ENCODE peak calls at places on chromosomes 12 and 14, in four cellular contexts. P, K, T and Y are unnamed samples. For H3K4me1, the result is how much of the 10 kb centered on the place peaks cover.

GRCh38 chr12:113581342-113581741 is 109.7 kb upstream of the LHX5 start:
- DNase-seq in P (no peak), K (no peak), T (no peak), Y (no peak)

GRCh38 chr12:57864811-57865751 is 18.6 kb upstream of the CTDSP2 start:
- DNase-seq in K (peak), T (peak), P (peak), Y (peak)

GRCh38 chr14:26709019-26709418 is 111.2 kb upstream of the NOVA1 start:
- DNase-seq in P (no peak), K (no peak), T (no peak), Y (no peak)

GRCh38 chr14:69398818-69399210 is 322 bp downstream of the SLC39A9 start:
- DNase-seq in P (no peak), T (peak), K (no peak), Y (no peak)

GRCh38 chr12:98478606-98479005 is 36.8 kb upstream of the TMPO start:
- DNase-seq in K (no peak), T (no peak), P (no peak), Y (no peak)

GRCh38 chr12:132151766-132152410 is 7.6 kb downstream of the NOC4L start:
- DNase-seq in P (no peak), T (peak), K (no peak), Y (peak)

GRCh38 chr14:51668870-51669269 is 17.2 kb downstream of the FRMD6 start:
- DNase-seq in P (no peak), K (no peak), T (no peak), Y (no peak)

GRCh38 chr14:37745657-37746056 is 150.2 kb downstream of the TTC6 start:
- DNase-seq in T (no peak), P (no peak), K (no peak), Y (no peak)

GRCh38 chr12:3727877-3728632 is 24.9 kb downstream of the CRACR2A start:
- DNase-seq in T (no peak), K (no peak), P (no peak), Y (peak)

GRCh38 chr12:55847603-55848329 is 5.0 kb upstream of the MMP19 start:
- DNase-seq in T (peak), K (peak), P (peak), Y (peak)

GRCh38 chr12:69099201-69099837 is 140.1 kb upstream of the CPSF6 start:
- DNase-seq in T (no peak), P (no peak), K (no peak), Y (no peak)

GRCh38 chr12:69096669-69097364 is 142.6 kb upstream of the CPSF6 start:
- DNase-seq in K (no peak), T (no peak), P (no peak), Y (no peak)

GRCh38 chr12:69094606-69095216 is 144.7 kb upstream of the CPSF6 start:
- DNase-seq in T (no peak), P (no peak), K (no peak), Y (no peak)

GRCh38 chr12:69095765-69096477 is 143.4 kb upstream of the CPSF6 start:
- DNase-seq in T (no peak), K (no peak), P (no peak), Y (no peak)

DNA sequence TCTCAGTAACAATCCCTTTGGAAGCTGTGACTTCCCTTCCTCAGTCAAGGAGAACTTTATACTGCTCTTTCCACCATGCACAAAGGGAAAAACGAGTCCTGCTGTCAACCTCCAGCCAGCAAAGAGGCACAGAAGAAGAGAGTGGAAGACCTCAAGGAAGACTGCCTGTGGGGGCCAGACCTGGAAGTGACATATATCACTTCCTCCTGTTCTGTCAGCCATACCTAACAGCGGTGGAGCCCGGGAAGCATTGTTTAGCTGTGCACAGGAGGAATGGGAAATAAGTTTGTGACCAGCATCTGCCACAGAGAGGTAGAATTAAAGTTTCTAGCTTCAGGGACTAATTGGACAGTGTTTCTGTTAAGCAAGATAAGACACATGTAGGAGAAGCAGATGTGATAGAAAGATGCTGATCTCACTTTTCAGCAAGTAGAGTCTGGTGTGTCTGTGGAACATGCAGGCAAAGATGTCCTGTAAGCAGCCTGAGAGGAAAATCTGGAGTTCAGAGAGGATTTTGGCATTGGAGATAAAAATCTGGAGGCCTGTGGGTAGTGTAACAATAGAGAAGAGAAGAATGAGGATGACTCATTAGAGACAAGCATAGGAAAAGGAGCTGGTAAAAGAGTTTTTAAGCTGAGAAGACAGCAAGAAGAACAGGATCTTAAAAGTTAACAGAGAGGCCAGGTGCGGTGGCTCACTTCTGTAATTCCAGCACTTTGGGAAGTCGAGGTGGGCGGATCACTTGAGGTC is 141.6 kb upstream of the CPSF6 start:
- DNase-seq in K (no peak), T (no peak), P (no peak), Y (no peak)
- H3K4me1 ChIP-seq in K (under half), T (under half), P (under half), Y (under half)

DNA sequence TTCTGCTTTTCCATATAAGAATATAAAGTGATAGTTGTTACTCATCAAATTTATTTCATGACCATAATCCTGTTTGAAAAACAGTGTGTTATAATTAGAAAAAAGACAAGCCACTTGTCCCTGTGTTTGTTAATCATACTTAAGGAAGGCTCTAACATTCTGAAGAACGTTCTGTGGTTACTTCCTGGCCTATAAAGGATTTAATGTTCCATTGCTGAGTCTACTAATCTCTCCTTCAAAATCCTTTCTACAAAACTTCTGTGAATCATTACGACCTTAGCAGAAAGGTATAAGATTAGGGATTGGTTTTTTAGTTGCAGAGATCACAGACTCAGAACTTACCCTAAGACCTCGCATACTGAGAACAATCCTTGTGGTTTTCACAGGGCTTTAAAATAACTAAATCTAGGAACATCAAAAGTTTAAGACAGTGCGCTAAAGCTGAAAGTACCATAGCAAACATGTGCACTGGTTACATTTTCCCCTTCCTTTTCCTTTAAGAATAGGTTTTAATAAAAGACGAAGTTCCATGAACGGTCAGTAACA is 48.3 kb downstream of the TMCC3 start:
- DNase-seq in P (no peak), K (no peak), T (no peak), Y (no peak)
- TF ChIP-seq EP300 in P (no peak), K (no peak), T (no peak), Y (no peak)

DNA sequence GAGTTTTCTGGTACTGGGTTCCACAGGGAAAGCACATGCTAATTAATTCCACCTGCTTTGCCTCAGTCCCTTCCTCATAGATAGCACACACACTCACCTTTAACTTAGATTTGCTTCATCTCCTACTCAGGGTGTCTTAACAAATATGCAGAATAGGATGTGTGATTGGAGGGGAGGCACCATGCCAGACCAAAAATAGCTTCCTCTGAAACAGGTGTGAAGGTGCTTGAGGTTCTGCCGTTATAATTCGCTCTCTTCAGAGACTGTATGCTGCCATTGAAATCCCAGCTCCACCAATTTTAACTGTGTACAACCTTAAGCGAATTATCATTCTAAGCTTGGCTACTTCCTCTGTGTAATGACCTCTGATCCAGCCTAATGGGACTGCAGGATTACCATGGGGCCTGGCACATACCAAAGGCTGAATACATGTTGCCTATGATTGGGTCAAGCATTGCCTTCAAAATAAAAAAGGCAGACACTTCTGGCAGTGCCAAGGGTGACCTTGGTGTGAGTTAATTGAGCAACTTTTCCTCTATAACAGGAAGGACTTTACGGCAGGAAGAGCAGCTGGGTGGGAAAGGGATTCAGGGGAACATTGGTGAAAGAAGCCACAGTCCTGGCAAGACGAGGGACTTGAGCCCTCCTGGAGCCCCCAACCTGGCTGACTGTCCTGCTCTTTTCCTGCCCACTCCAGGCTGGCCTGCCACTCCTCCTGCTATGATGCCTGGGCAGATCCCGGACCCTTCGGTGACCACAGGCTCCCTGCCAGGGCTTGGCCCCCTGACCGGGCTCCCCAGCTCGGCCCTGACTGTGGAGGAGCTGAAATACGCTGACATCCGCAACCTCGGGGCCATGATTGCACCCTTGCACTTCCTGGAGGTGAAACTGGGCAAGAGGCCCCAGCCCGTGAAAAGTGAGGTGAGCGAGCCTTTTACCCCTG is 9.7 kb downstream of the JDP2 start:
- DNase-seq in P (no peak), K (no peak), T (no peak), Y (no peak)
- H3K4me1 ChIP-seq in P (under half), K (under half), T (under half), Y (under half)

GRCh38 chr14:105479438-105480164 is 5.0 kb downstream of the CRIP2 start:
- DNase-seq in K (no peak), P (no peak), T (no peak), Y (no peak)

GRCh38 chr14:105482486-105483110 is 4.1 kb upstream of the CRIP1 start:
- DNase-seq in K (no peak), T (no peak), P (no peak), Y (no peak)

GRCh38 chr14:105481886-105482454 is 4.7 kb upstream of the CRIP1 start:
- DNase-seq in T (peak), K (peak), P (peak), Y (peak)

GRCh38 chr14:105480165-105480564 is 5.5 kb downstream of the CRIP2 start:
- DNase-seq in T (no peak), K (no peak), P (no peak), Y (no peak)

DNA sequence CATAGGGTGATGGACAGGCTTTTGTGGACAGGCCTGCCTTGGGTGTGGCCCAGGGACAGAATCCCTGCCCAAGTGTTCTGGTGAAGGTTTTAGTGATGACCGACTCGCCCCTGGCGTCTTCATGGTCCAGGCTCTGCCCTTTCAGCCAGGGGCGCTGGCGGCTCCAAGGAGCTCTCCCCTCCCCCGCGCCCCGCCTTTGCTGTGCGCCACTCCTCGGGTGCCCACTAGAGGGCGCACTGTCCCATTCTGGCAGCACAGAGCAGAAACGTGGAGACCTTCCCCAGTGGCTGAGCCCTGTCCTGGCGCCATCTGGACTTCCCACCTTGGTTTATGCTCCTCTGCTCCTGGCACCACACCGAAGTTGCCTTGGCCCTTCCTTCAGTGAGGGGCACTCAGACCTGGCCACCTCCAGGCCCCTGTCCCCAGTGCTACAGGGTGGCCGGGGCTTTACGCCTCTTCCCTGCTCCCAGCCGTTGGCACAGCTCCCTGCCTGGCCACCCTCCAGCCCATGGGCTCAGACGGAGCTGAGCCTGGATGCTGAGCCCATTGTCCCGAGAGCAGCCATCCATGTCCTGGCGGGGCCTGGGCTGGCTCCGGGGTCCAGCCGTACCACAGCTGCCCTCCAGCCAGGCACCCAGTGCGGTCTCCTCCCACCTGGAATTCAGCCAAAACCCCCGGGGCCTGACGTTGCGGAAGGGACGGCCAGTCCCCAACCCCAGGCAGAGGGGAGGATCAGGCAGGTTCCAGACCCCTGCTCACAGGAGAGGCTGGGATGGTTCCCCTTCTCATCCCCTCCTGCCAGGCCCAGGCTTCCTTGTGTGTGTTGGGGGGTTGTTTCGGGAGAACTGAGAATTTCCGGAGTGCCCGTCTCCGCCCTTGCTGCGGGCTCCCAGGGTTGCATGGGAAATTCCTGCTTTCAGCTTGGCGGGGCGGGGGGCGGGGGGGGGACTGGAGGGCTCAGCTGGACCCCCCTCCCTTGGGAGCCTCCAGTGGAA is 5.6 kb upstream of the CRIP1 start:
- DNase-seq in T (peak), P (peak), K (peak), Y (peak)
- TF ChIP-seq EP300 in T (no peak), P (no peak), K (no peak), Y (no peak)

DNA sequence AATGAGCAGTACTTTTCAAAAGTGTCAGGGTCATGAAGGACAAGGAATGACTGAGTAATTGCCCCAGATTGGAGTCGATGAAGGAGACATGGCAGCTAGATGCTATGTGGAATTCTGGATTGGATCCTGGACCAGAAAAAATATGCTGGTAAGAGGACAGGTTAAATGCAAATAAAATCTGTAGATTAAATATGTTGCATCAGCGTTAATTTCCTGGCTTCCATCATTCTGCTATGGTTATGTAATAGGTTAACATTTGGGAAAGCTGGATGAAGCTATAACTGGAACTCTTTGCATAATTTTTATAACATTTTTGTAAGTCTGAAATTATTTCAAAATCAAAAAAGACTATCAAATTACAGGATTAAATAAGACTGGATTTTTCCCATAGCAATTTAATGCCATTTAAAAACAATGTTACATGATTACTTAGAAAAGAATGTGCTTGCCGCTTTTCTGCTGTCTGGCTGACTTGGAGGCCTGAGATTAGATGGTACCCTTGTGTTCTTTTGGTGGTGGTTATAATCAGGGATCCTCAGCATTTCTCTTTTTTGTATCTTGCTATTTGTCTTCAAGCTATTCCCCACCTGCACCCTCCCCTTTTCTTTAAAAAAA is 65.1 kb downstream of the FBXW8 start:
- DNase-seq in K (no peak), T (no peak), P (no peak), Y (no peak)
- H3K4me1 ChIP-seq in K (under half), T (under half), P (under half), Y (under half)